ENCODE peak calls at places on chromosomes 13 and 19, in nine cellular contexts. D is sigmoid colon, N is cardiac fibroblast, I is nephron progenitor cell, C is endothelial cell, S is RWPE1, Z is PC-3, L is lower lobe of right lung, V is upper lobe of right lung. B is an unnamed sample.

GRCh38 chr19:33690461-33691427 is 69.0 kb downstream of the CHST8 start:
- DNase-seq in D (no peak), N (no peak), I (no peak), C (no peak), S (no peak), Z (peak), L (no peak), V (peak), B (peak)

GRCh38 chr13:71979616-71980015 is 112.6 kb upstream of the DACH1 start:
- DNase-seq in D (no peak), N (no peak), I (peak), C (no peak), S (no peak), Z (peak), L (no peak), V (no peak), B (no peak)

GRCh38 chr13:105087941-105088340 is 1447.5 kb downstream of the EFNB2 start:
- DNase-seq in D (no peak), N (no peak), I (peak), C (no peak), S (no peak), Z (no peak), L (no peak), V (no peak), B (no peak)

GRCh38 chr13:109255457-109255856 is 530.9 kb downstream of the IRS2 start:
- DNase-seq in D (no peak), N (no peak), I (no peak), C (no peak), S (no peak), Z (no peak), L (no peak), V (no peak), B (no peak)

GRCh38 chr13:99339736-99340392 is 32.7 kb upstream of the GPR183 start:
- DNase-seq in D (no peak), N (peak), I (no peak), C (no peak), S (no peak), Z (no peak), L (no peak), V (no peak), B (no peak)

GRCh38 chr13:24183741-24184182 is 23.2 kb downstream of the SPATA13 start:
- DNase-seq in D (no peak), N (no peak), I (no peak), C (no peak), S (no peak), Z (no peak), L (no peak), V (no peak), B (no peak)

GRCh38 chr13:27721681-27722080 is 70.6 kb upstream of the GSX1 start:
- DNase-seq in D (no peak), N (no peak), I (no peak), C (no peak), S (no peak), Z (no peak), L (no peak), V (no peak), B (no peak)

GRCh38 chr13:52665325-52665724 is 12.7 kb downstream of the SUGT1 start:
- DNase-seq in D (no peak), N (peak), I (no peak), C (no peak), S (peak), Z (peak), L (no peak), V (no peak), B (no peak)

GRCh38 chr19:13038306-13039210 is 43.3 kb downstream of the NFIX start:
- DNase-seq in D (no peak), N (no peak), I (no peak), C (no peak), S (no peak), Z (no peak), L (no peak), V (no peak), B (no peak)
- TF ChIP-seq CTCF in D (no peak), N (no peak), I (no peak), C (no peak), S (no peak), Z (peak), L (no peak), V (no peak), B (no peak)

DNA sequence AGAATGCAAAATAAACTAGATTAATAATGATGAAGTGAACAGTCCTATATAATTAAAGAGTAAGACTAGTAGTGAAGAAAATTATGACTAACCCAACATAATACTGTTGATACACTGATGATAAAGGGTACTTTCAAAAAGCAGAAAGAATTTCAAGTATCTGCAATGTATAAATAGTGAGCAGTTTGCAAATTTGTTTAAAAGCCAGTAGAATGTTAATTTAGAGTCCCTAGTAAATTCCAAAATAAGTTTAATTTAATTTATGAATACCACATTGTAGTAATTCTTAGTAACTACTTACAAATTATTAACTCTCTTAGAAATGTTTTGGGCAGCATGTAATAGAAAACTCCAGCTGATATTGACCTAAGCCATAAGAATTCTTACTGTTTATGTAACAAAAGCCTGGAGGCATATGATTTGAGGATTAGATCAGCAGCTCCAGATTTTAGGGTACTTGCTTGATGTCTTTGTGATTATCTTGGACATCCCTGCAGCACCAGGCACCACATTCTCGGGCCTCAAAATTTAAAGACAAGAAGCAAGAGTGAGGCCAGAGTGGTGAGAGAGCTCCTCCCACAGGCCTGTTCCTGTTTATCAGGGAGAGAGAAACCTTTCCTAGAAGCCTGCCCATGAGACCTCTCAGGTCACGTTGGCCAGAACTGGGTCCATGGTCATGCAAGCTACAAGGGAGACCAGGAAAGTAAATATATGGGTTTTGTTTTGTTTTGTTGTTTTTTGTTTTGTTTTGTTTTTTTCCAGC is 67.6 kb upstream of the TDRD3 start:
- DNase-seq in D (no peak), N (peak), I (peak), C (peak), S (peak), Z (peak), L (peak), V (peak), B (no peak)
- TF ChIP-seq CTCF in D (no peak), N (peak), I (peak), C (peak), S (peak), Z (peak), L (peak), V (peak), B (no peak)

GRCh38 chr19:46824887-46825730 is 25.5 kb downstream of the AP2S1 start:
- DNase-seq in D (no peak), N (peak), I (no peak), C (no peak), S (no peak), Z (no peak), L (peak), V (peak), B (peak)
- TF ChIP-seq CTCF in D (no peak), N (no peak), I (no peak), C (no peak), S (no peak), Z (no peak), L (no peak), V (peak), B (no peak)

GRCh38 chr13:43908156-43909126 is 28.7 kb downstream of the LACC1 start:
- DNase-seq in D (no peak), N (peak), I (no peak), C (peak), S (peak), Z (peak), L (no peak), V (no peak), B (no peak)
- TF ChIP-seq CTCF in D (peak), N (no peak), I (peak), C (peak), S (peak), Z (peak), L (peak), V (peak), B (peak)

GRCh38 chr19:18496167-18496979 is 25.5 kb downstream of the ELL start:
- DNase-seq in D (no peak), N (peak), I (no peak), C (no peak), S (peak), Z (peak), L (peak), V (peak), B (peak)
- TF ChIP-seq CTCF in D (no peak), N (no peak), I (no peak), C (no peak), S (no peak), Z (peak), L (no peak), V (peak), B (peak)

GRCh38 chr19:4580021-4580901 is 20.8 kb upstream of the SEMA6B start:
- DNase-seq in D (no peak), N (no peak), I (peak), C (no peak), S (no peak), Z (no peak), L (no peak), V (no peak), B (no peak)
- TF ChIP-seq CTCF in D (no peak), N (peak), I (no peak), C (no peak), S (no peak), Z (peak), L (no peak), V (peak), B (no peak)

GRCh38 chr19:19515764-19516519 is at the start of gene NDUFA13:
- DNase-seq in D (peak), N (peak), I (peak), C (peak), S (peak), Z (peak), L (peak), V (peak), B (peak)
- TF ChIP-seq CTCF in D (no peak), N (no peak), I (no peak), C (no peak), S (no peak), Z (no peak), L (no peak), V (no peak), B (no peak)

DNA sequence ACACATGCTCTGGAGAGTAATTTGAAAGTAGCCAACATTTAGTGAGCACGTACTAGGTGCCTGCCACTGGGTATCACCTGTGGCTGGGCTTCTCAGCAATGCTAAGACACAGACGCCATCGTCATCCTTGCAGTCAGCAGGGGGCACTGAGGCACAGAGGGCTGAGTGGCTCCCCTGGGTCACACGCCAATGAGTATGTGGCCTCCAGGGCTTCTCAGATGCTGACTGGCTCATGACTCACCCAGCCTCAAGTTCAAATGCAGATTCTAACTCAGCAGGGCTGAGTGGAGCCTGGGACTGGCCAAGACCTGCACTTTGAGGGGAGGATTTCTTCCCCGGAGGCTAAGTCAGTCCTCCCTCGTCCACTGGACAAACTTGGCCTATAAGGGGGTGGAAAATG is 115.1 kb upstream of the CACNA1A start:
- DNase-seq in D (no peak), N (peak), I (no peak), C (no peak), S (peak), Z (peak), L (no peak), V (no peak), B (no peak)
- TF ChIP-seq CTCF in D (no peak), N (peak), I (no peak), C (no peak), S (no peak), Z (peak), L (no peak), V (no peak), B (no peak)

DNA sequence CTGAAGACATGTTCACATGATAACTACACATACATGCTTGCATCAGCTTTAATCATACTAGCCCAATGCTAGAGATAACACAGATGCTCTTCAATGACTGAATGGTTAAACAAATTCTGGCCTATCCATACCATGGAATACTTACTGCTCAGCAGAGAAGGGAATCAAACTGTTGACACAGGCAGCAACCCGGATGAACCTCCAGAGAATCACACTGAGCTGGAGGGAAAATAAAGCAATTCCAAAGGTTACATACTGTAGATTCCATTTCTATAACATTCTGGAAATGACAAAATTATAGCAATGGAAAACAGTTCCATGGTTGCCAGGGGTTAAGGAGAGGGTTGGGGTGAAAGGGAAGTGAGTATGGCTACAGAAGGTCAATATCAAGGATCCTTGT is 25.4 kb upstream of the NAXD start:
- DNase-seq in D (no peak), N (no peak), I (no peak), C (no peak), S (no peak), Z (no peak), L (no peak), V (no peak), B (no peak)
- TF ChIP-seq CTCF in D (no peak), N (no peak), I (no peak), C (no peak), S (no peak), Z (no peak), L (no peak), V (no peak), B (no peak)

DNA sequence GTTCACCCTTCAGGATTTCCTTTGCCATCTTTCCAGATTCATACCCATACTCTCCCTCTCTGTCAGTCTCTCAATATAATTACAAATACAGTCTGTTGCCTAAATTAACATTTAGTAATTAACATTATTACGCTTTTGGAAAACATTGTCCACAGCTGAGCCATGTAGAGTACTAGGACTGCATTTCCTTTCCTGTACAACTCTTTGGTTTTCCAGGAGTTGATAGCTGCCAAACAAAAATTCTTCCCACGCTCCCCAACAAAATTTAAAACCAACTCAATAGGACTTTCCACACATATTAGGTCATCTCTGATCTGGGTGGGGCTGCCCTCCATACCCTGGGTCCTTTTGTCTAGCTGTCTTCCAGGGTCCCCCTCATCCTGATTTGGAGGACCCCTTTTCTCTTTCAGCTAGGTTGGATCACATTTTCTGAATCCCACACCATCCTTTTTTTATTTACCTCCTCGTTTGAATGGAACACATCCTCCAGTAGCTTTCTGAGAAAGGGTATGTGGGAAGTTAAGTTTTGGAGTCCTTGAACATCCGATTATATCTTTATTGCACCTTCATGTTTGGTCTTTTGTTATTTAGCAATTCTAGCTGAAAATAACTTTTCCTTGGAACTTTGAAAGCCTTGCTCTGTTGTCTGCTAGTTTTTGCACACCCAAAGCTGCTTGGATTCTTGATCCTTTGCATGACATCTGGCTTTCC is 17.7 kb downstream of the ONECUT3 start:
- DNase-seq in D (no peak), N (no peak), I (no peak), C (no peak), S (no peak), Z (no peak), L (no peak), V (no peak), B (no peak)
- TF ChIP-seq CTCF in D (no peak), N (no peak), I (no peak), C (no peak), S (no peak), Z (no peak), L (no peak), V (no peak), B (no peak)

B was measured in CD14-positive monocyte.